ENCODE peak calls at places on chromosomes 2 and 18, in four cellular contexts. G is MM.1S, T is cardiac muscle cell, L is GM12878. E is an unnamed sample.

GRCh38 chr2:227325824-227326195 is 759 bp downstream of the MFF start:
- DNase-seq in G (peak; percentile 29), T (peak; percentile 62), L (no peak), E (peak; percentile 47)

GRCh38 chr2:24909555-24910177 is 10.4 kb downstream of the ADCY3 start:
- DNase-seq in G (no peak), T (no peak), L (no peak), E (no peak)

GRCh38 chr2:238431431-238431830 is 4.7 kb downstream of the ASB1 start:
- DNase-seq in G (no peak), T (no peak), L (no peak), E (no peak)

GRCh38 chr2:96977631-96978195 is 8.7 kb downstream of the FAM178B start:
- DNase-seq in G (no peak), T (no peak), L (no peak), E (no peak)

GRCh38 chr2:12032421-12032820 is 286.0 kb downstream of the LPIN1 start:
- DNase-seq in G (no peak), T (no peak), L (peak; percentile 71), E (peak; percentile 25)

GRCh38 chr18:34991152-34991551 is 50.1 kb upstream of the MAPRE2 start:
- DNase-seq in G (no peak), T (no peak), L (no peak), E (no peak)

GRCh38 chr2:176461098-176461497 is 191.9 kb downstream of the MTX2 start:
- DNase-seq in G (no peak), T (no peak), L (no peak), E (no peak)

GRCh38 chr18:65056575-65056974 is 694.2 kb upstream of the CDH7 start:
- DNase-seq in G (no peak), T (peak; percentile 62), L (no peak), E (no peak)

GRCh38 chr2:188983427-188984101 is 9.4 kb downstream of the COL3A1 start:
- DNase-seq in G (no peak), T (peak; percentile 23), L (no peak), E (peak; percentile 14)

GRCh38 chr2:197889041-197889440 is 84.6 kb downstream of the PLCL1 start:
- DNase-seq in G (peak; percentile 80), T (no peak), L (peak; percentile 77), E (peak; percentile 17)

GRCh38 chr2:26178246-26178645 is 5.4 kb downstream of the GAREM2 start:
- DNase-seq in G (no peak), T (no peak), L (no peak), E (no peak)
- H3K4me3 ChIP-seq in G (peak overlapping the region; percentile 63), T (peak overlapping the region; percentile 35), L (no peak overlapping the region), E (no peak overlapping the region)

DNA sequence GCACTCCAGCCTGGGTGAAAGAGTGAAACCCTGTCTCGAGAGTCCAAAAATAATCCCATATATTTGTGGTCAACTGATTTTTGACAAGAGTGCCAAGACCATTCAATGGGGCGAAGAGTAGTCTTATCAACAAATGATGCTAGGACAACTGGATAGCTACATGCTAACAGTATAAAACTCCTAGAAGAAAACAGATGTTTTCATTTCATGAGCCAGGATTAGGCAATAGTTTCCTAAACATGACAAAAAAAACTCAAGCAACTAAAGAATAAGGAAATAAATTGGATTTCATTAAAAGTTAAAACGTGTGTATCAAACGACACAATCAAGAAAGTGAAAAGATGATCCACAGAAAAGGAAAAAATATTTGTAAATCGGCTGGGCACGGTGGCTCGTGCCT is 6.3 kb downstream of the LIMS2 start:
- DNase-seq in G (no peak), T (no peak), L (no peak), E (no peak)
- H3K27me3 ChIP-seq in G (peaks cover 22% of the 10 kb centered on the region), T (peaks cover 29% of the 10 kb centered on the region), L (peaks cover 5% of the 10 kb centered on the region), E (peaks cover 17% of the 10 kb centered on the region)

GRCh38 chr2:85650456-85650855 is 17.5 kb downstream of the SFTPB start:
- DNase-seq in G (no peak), T (no peak), L (no peak), E (no peak)
- H3K36me3 ChIP-seq in G (peaks cover 16% of the 10 kb centered on the region), T (peaks cover 49% of the 10 kb centered on the region), L (peaks cover 23% of the 10 kb centered on the region), E (peaks cover 36% of the 10 kb centered on the region)

DNA sequence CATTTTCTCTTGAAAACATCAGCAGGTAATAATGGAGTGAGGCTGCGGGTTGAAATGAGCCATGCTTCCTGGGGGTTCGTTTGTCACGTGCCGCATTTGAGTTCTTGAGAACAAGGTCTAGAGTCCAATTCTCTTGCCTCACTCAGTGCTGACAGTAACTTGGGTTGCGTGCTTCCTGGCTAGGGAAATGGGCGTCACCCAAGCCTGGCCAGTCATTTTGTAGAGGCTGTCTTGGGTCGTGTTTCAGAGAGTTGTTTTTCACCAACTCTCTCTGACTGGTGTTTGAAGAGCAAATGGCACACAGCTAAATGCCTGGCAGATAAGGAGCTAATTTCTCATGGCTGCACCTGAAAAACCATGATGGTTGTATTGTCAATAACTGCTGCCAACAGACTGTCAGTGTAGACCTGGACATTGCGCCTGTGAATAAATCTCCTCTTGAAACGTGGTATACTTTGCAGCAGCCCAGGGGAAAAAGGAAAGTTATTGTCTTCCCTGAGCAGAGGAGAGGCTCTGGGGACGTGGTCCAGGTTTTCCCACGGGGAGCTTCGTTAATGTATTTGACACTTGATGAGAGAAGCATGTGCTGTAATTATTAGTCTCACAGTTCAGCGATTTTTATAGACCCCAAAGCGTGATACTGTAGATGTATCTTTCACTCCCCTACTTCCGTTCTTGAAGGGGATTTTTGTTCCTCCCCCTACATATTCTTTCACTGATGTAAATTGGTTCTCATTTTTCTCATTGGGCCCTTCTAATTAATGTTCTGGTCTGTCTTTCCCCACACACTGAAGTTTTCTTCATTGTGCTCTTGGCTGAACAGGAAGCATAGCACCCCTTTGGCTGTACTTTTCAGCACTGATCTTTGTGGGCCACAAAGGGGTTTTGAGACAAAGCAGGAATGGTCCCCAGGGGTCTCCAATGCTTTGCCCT is 196.1 kb downstream of the FHOD3 start:
- DNase-seq in G (no peak), T (peak; percentile 59), L (no peak), E (peak; percentile 38)
- H3K4me3 ChIP-seq in G (no peak overlapping the region), T (no peak overlapping the region), L (no peak overlapping the region), E (no peak overlapping the region)

GRCh38 chr18:59267511-59268126 is 5.6 kb downstream of the RAX start:
- DNase-seq in G (no peak), T (no peak), L (no peak), E (peak; percentile 74)

GRCh38 chr18:59268127-59268721 is 5.0 kb downstream of the RAX start:
- DNase-seq in G (no peak), T (no peak), L (no peak), E (peak; percentile 61)

GRCh38 chr18:59266019-59266369 is 7.3 kb downstream of the RAX start:
- DNase-seq in G (no peak), T (no peak), L (no peak), E (no peak)

GRCh38 chr18:59266459-59266858 is 6.8 kb downstream of the RAX start:
- DNase-seq in G (no peak), T (no peak), L (no peak), E (no peak)

GRCh38 chr18:59266876-59267510 is 6.3 kb downstream of the RAX start:
- DNase-seq in G (no peak), T (no peak), L (no peak), E (peak; percentile 28)
- H3K27me3 ChIP-seq in G (peaks cover 54% of the 10 kb centered on the region), T (peaks cover 97% of the 10 kb centered on the region), L (peaks cover 46% of the 10 kb centered on the region), E (peaks cover 94% of the 10 kb centered on the region)

GRCh38 chr2:240129731-240130392 is 6.2 kb downstream of the COPS9 start:
- DNase-seq in G (no peak), T (no peak), L (no peak), E (no peak)
- H3K36me3 ChIP-seq in G (no peaks in the 10 kb centered on the region), T (peaks cover 23% of the 10 kb centered on the region), L (peaks cover 36% of the 10 kb centered on the region), E (peaks cover 32% of the 10 kb centered on the region)

GRCh38 chr2:169119117-169119770 is 49.9 kb downstream of the DHRS9 start:
- DNase-seq in G (no peak), T (no peak), L (no peak), E (no peak)
- H3K4me3 ChIP-seq in G (no peak overlapping the region), T (no peak overlapping the region), L (no peak overlapping the region), E (no peak overlapping the region)

GRCh38 chr2:61512768-61513398 is 25.3 kb downstream of the XPO1 start:
- DNase-seq in G (no peak), T (no peak), L (no peak), E (no peak)
- H3K27me3 ChIP-seq in G (no peaks in the 10 kb centered on the region), T (no peaks in the 10 kb centered on the region), L (no peaks in the 10 kb centered on the region), E (no peaks in the 10 kb centered on the region)

GRCh38 chr2:1660656-1661650 is 83.4 kb downstream of the PXDN start:
- DNase-seq in G (no peak), T (no peak), L (no peak), E (no peak)

GRCh38 chr2:1663621-1664020 is 80.7 kb downstream of the PXDN start:
- DNase-seq in G (no peak), T (no peak), L (no peak), E (no peak)

GRCh38 chr2:1659951-1660565 is 84.3 kb downstream of the PXDN start:
- DNase-seq in G (no peak), T (no peak), L (no peak), E (no peak)

GRCh38 chr2:1662606-1663180 is 81.6 kb downstream of the PXDN start:
- DNase-seq in G (no peak), T (no peak), L (no peak), E (no peak)

DNA sequence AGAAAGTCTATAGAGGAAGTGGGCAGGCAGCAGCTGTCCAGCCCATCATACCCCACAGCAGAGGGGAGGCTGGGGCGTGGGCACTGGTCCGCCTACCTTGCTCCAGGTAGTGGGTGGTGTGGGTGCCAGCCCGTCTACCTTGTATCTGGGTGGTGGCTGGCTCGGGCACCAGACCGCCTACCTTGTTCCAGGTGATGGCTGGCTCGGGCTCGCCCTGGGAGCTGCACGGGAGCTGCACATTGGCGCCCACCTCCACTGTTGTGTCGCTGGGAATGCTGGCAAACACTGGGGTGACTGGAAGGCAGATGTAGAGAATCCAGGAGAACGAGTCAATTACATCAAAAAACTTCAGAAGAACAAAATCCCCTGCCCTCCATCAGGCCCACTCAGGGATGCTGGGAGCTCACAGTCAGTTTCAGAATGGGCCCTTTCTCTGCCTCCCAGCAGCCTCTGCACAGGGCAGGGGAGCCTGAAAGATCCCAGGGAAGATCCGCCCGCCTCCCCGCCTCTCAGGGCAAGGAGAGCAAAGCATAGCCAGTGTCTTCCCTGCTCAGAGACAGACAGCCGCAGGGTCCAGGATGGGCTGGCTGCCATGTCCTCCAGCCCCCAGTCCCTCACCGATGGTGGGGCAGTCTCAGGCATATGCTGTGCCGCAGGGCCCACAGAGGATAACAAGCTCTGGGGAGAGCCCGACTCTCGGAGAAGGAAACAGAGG is 82.3 kb downstream of the PXDN start:
- DNase-seq in G (no peak), T (no peak), L (no peak), E (no peak)
- H3K36me3 ChIP-seq in G (no peaks in the 10 kb centered on the region), T (peaks cover 39% of the 10 kb centered on the region), L (no peaks in the 10 kb centered on the region), E (peaks cover 26% of the 10 kb centered on the region)

DNA sequence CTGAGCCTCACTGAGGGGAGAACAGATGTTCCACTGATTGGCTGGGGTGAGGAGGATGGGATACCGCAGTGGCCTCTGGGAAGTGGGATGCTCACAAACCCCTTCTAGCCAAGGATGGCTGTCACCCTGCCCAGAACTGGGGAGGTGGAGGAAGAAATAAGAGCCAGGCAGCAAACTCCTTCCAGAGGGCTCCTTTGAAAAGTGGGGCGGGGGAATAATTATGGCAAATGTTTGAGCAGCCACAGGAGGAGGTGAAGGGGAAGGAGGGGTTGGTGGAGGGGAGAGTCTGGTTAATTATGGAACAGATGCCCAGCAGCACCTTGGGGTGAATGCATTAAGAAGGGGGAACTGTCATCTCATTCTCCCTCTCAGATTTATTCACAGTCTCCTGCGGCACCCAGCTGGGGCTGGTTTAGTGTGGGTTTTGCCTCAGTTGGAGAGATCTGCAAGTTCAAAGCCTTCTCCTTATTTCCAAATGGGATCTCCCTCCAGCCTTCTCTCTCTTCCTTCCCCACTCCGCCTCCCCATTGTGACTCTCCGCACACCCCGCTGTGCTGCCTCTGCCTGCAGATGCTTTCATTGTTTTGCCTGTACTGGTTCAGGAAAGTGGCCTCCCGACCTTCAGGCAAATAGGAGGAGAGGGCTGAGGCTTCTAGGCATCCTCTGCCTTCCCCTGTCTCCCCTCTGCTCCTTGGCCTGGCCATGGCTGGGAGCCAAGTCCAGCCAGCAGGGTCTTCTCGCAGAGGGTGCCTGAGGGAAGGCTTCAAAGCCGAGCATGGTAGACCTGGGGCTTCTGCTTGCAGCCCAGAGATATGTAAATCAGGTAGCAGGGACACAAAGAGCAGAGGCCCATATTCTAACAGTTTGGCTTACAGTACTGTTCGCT is 457.2 kb upstream of the MEX3C start:
- DNase-seq in G (no peak), T (no peak), L (no peak), E (peak; percentile 14)
- H3K4me3 ChIP-seq in G (no peak overlapping the region), T (no peak overlapping the region), L (no peak overlapping the region), E (no peak overlapping the region)

E was measured in H7.